ENCODE peak calls at places on chromosomes 7 and 10, in eight cellular contexts. E, R, Y, G, T, V, A and P are unnamed samples. For H3K4me1, the result is how much of the 10 kb centered on the place peaks cover.

GRCh38 chr10:70657036-70657435 is 15.3 kb upstream of the ADAMTS14 start:
- DNase-seq in E (no peak), R (no peak), Y (no peak), G (no peak), T (no peak), V (no peak), A (no peak), P (no peak)

GRCh38 chr7:69588773-69589172 is 9.5 kb upstream of the AUTS2 start:
- DNase-seq in E (no peak), R (no peak), Y (no peak), G (no peak), T (no peak), V (no peak), A (no peak), P (no peak)

GRCh38 chr10:102629661-102630614 is 14.3 kb upstream of the TRIM8 start:
- DNase-seq in E (no peak), R (peak), Y (peak), G (no peak), T (no peak), V (no peak), A (peak), P (no peak)

GRCh38 chr7:156487811-156488523 is 152.6 kb upstream of the RNF32 start:
- DNase-seq in E (no peak), R (no peak), Y (no peak), G (no peak), T (no peak), V (no peak), A (no peak), P (no peak)

GRCh38 chr7:25988640-25989039 is 163.4 kb upstream of the NFE2L3 start:
- DNase-seq in E (no peak), R (no peak), Y (no peak), G (no peak), T (no peak), V (no peak), A (no peak), P (no peak)

GRCh38 chr10:1295756-1296480 is 239.7 kb downstream of the WDR37 start:
- DNase-seq in E (no peak), R (no peak), Y (no peak), G (no peak), T (no peak), V (no peak), A (no peak), P (no peak)

GRCh38 chr10:69901022-69901421 is 99.3 kb downstream of the COL13A1 start:
- DNase-seq in E (no peak), R (peak), Y (no peak), G (no peak), T (no peak), V (no peak), A (peak), P (no peak)

GRCh38 chr7:129009437-129009836 is 45.5 kb downstream of the TNPO3 start:
- DNase-seq in E (no peak), R (no peak), Y (no peak), G (no peak), T (no peak), V (no peak), A (no peak), P (no peak)

GRCh38 chr10:115879372-115879771 is 393.6 kb downstream of the GFRA1 start:
- DNase-seq in E (no peak), R (no peak), Y (no peak), G (no peak), T (no peak), V (no peak), A (no peak), P (no peak)

GRCh38 chr10:110419265-110419664 is 78.4 kb upstream of the DUSP5 start:
- DNase-seq in E (no peak), R (no peak), Y (no peak), G (no peak), T (no peak), V (no peak), A (no peak), P (no peak)

GRCh38 chr10:5292196-5292735 is 72.5 kb upstream of the UCN3 start:
- DNase-seq in E (no peak), R (no peak), Y (no peak), G (no peak), T (no peak), V (peak), A (no peak), P (no peak)

GRCh38 chr7:155917836-155918385 is 105.6 kb upstream of the SHH start:
- DNase-seq in E (no peak), R (no peak), Y (no peak), G (no peak), T (no peak), V (no peak), A (no peak), P (no peak)

GRCh38 chr7:1449501-1449900 is 9.8 kb downstream of the MICALL2 start:
- DNase-seq in E (no peak), R (no peak), Y (no peak), G (no peak), T (no peak), V (no peak), A (no peak), P (no peak)

GRCh38 chr10:71396084-71396713 is 521 bp upstream of the CDH23 start:
- DNase-seq in E (no peak), R (peak), Y (peak), G (no peak), T (no peak), V (peak), A (peak), P (peak)

DNA sequence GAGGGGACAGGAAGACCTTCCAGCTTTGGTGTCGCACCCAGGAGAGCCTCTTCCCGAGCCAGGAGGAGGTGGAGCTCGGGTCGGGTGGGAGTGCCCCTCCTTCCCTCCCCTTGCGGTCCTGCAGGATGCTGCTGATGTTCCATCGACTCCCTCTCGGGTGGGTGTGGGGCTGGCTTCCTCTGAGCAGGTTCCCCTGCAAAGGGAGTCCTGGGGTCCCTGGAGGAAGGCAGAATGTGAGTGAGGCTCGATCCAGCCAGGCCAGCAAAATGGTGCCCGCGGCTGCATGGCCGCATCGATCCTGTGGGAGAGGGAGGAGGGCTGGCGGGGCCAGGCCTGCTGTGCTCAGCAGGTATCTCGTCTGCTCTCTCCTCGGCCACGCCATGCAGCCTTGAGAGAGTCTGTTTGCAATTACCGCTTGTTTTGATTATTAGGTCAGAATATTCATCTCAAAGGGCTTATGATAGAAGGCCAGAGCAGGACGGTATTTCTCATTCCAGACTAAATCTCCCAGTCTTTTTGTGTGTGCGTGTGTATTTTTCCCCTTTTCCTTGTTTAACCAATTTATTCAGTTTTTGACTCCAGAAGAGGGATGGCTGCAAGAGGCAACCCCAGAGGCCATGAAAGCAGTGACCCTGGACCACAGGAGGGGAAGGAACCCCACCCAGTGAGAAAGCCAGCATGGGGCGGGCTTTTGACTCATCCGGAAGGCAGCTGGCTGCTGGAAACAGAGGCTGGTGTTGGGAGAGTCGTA is 137.3 kb upstream of the ZMIZ1 start:
- DNase-seq in E (peak), R (peak), Y (peak), G (peak), T (no peak), V (peak), A (peak), P (no peak)
- H3K27ac ChIP-seq in E (no peak), R (peak), Y (no peak), G (peak), T (no peak), V (peak), A (peak), P (no peak)

DNA sequence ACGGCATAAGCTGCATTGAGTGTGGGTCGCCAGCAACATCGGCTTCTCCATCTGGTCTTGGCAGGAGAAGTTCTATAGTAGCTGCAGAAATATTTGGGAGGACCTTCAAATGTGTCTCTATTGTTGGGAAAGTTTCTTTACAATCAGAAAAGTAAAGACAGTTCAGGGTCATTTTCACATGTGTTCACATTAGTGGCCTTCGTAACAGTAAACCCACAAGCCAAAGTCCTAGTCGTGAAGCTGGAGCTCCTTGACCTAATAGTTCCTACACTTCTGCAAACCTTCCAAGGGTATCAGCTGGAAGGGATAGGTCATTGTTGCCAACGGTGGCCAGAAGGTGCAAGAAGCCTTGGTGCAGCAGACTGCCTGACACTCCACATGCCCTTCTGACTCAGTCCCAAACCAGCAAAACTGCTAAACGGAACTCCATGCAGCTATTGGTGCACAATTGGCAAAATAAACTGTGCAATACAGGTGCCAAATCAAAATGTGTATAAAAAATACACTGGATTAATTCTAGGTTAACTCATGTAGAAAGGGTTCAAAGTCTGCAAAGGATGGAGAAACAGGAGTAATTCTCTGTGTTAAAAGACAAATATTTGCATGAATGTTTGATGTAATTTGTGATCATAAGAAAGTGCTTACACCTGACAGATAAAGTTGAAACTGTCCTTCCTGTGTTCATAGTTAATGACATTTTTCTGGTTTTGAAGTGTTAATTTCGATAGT is 102.8 kb upstream of the EGFR start:
- DNase-seq in E (no peak), R (no peak), Y (no peak), G (no peak), T (no peak), V (no peak), A (no peak), P (no peak)
- H3K4me3 ChIP-seq in E (no peak), R (no peak), Y (no peak), G (no peak), T (no peak), V (no peak), A (no peak), P (no peak)

GRCh38 chr7:84688671-84689070 is 494.1 kb upstream of the SEMA3A start:
- DNase-seq in E (no peak), R (no peak), Y (no peak), G (no peak), T (no peak), V (no peak), A (no peak), P (no peak)
- H3K4me1 ChIP-seq in E (under half), R (under half), Y (under half), G (under half), T (under half), V (under half), A (under half), P (under half)

DNA sequence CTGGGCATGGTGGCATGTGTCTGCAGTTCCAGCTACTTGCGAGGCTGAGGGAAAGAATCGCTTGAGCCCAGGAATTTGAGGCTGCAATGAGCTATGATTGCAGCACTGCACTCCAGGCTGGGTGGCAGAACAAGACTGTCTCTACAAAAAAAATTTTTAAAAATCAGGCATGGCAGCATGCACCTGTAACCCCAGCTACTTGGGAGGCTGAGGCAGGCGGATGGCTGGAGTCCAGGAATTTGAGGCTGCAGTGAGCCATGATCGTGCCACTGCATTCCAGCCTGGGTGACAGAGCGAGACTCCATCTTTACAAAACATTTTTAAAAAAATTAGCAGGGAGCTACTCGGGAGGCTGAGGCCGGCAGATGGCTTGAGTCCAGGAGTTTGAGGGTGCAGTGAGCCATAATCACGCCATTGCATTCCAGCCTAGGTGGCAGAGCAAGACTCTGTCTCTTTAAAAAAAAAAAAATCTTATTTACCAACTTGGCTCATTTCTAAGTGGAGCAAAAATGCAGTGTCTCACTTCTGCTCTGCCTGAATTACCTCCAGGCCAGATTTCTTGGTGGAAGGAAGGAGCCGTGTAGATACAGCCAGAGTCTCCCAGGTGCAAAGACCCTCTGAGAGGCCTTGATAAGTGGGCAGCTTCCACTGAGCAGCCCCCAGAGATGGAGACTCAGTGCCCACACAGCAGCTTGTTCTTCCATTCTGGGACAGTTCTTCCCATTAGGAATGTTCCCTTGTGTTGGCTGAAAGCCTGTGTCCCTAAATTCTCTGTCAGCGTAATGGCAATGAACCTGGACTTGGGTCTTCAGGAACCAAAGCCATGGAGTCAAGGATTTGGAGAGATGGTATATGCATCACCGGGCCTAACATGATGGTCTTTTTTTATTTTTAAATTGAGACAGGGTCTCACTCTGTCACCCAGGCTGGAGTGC is 30.0 kb downstream of the GTF2IRD1 start:
- DNase-seq in E (peak), R (no peak), Y (no peak), G (no peak), T (no peak), V (no peak), A (peak), P (no peak)
- H3K27ac ChIP-seq in E (peak), R (peak), Y (no peak), G (peak), T (peak), V (peak), A (peak), P (peak)

DNA sequence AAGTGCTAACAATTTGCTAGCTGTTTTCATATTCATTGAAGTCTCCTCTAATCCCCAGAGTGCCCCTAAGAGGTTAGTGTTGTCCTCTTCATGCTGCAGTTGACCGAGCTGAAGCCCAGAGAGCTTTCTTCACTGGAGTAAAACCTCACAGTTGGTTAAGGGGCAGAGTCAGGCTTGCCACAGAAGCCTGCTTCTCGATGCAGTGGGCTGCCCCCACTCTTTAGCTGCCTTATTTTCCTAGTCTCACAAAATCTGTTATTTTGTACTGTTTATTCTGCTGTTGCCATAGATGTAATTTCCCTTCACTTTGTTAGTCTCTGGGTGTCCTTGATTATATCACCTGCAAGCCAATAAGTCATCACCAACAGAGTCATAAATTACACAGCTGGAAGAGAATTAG is 56.3 kb upstream of the ZPBP start:
- DNase-seq in E (no peak), R (no peak), Y (no peak), G (no peak), T (no peak), V (no peak), A (no peak), P (no peak)
- H3K4me3 ChIP-seq in E (no peak), R (no peak), Y (no peak), G (no peak), T (no peak), V (no peak), A (no peak), P (no peak)

DNA sequence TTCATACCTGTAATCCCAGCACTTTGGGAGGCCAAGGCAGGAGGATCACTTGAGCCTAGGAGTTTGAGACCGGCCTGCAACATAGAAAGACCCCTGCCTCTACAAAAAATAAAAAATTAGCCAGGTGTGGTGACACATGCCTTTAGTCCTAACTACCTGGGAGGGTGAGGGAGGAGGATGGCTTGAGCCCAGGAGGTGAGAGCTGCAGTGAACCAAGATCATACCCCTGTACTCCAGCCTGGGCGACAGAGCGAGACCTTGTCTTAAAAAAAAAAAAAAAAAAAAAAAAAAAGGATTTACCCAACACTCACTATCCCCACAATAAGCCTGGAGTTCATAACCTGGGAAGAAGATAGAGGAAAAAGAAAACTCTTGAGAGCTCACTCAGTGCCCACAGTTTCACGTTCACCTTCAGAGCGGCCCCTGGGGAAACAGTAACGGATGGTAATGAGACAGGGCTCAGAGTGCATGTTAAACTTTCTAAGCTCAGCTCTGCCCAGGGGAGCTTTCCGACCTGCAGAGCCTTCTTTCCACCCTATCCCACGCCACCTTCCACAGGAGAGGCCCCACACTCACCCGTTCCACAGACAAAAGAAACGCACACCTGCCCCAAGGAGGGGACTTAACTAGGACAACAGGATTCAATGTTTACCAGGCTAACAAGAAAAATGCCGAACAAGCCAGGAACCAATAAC is 259.8 kb upstream of the KLF14 start:
- DNase-seq in E (no peak), R (no peak), Y (no peak), G (no peak), T (no peak), V (no peak), A (no peak), P (no peak)
- H3K4me1 ChIP-seq in E (half or more), R (half or more), Y (half or more), G (under half), T (under half), V (under half), A (under half), P (under half)

GRCh38 chr7:17645500-17645899 is 294.8 kb downstream of the SNX13 start:
- DNase-seq in E (no peak), R (no peak), Y (no peak), G (no peak), T (no peak), V (no peak), A (no peak), P (no peak)
- H3K27ac ChIP-seq in E (no peak), R (no peak), Y (no peak), G (no peak), T (no peak), V (no peak), A (no peak), P (no peak)

DNA sequence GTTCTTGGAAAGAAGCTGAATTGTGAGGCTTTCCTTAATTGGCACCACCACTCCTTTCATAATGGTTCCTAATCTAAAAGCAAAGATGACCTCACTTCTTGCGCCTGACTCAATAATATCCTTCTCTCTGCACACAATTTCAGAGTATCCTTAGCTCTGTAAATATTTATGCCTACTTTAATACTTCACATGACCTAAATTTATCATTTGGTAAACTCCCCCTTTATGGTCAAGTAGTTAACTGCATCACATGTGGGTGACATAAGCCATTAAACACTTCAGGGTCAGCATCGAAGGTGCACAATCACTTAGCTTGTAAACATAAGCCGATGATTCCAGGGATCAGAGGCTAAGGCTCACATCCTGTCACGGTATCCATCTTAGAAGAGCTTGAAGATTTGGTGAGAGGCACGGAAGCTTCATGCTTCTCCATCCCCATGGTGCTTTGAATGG is 7.3 kb upstream of the RHOBTB1 start:
- DNase-seq in E (no peak), R (no peak), Y (no peak), G (no peak), T (peak), V (no peak), A (no peak), P (no peak)
- H3K4me3 ChIP-seq in E (no peak), R (no peak), Y (no peak), G (no peak), T (no peak), V (no peak), A (no peak), P (no peak)

GRCh38 chr10:79125092-79125491 is 56.3 kb downstream of the ZMIZ1 start:
- DNase-seq in E (no peak), R (no peak), Y (no peak), G (no peak), T (no peak), V (no peak), A (no peak), P (no peak)
- H3K4me1 ChIP-seq in E (under half), R (half or more), Y (half or more), G (under half), T (half or more), V (under half), A (under half), P (under half)